ENCODE peak calls at places on chromosomes 6 and 20, in nine cellular contexts. N, O, Q, W, M, J, B, I and Z are unnamed samples.

GRCh38 chr6:117496383-117496990 is 14.0 kb downstream of the DCBLD1 start:
- DNase-seq in N (peak; percentile 53), O (peak; percentile 16), Q (no peak), W (no peak), M (no peak), J (peak; percentile 95), B (no peak), I (no peak), Z (no peak)

GRCh38 chr6:8110725-8111124 is 8.4 kb upstream of the EEF1E1 start:
- DNase-seq in N (no peak), O (no peak), Q (no peak), W (no peak), M (no peak), J (no peak), B (no peak), I (no peak), Z (no peak)

GRCh38 chr6:42075159-42075838 is 25.0 kb downstream of the TAF8 start:
- DNase-seq in N (peak; percentile 83), O (peak; percentile 55), Q (peak; percentile 93), W (peak; percentile 85), M (peak; percentile 53), J (peak; percentile 49), B (peak; percentile 72), I (peak; percentile 78), Z (peak; percentile 78)

GRCh38 chr6:13914346-13914745 is 10.4 kb upstream of the RNF182 start:
- DNase-seq in N (peak; percentile 21), O (no peak), Q (no peak), W (no peak), M (no peak), J (peak; percentile 54), B (no peak), I (no peak), Z (no peak)

GRCh38 chr20:62704341-62704948 is 4.2 kb upstream of the NTSR1 start:
- DNase-seq in N (peak; percentile 91), O (no peak), Q (no peak), W (peak; percentile 80), M (no peak), J (peak; percentile 86), B (no peak), I (peak; percentile 87), Z (no peak)

GRCh38 chr20:38406476-38406875 is 28.7 kb downstream of the SNHG17 start:
- DNase-seq in N (no peak), O (no peak), Q (peak; percentile 28), W (no peak), M (no peak), J (no peak), B (no peak), I (no peak), Z (no peak)

GRCh38 chr6:26536571-26537159 is 1.5 kb upstream of the HMGN4 start:
- DNase-seq in N (peak; percentile 79), O (peak; percentile 91), Q (peak; percentile 69), W (no peak), M (no peak), J (peak; percentile 69), B (no peak), I (no peak), Z (no peak)

GRCh38 chr20:34705008-34705382 is 851 bp downstream of the TP53INP2 start:
- DNase-seq in N (no peak), O (no peak), Q (no peak), W (no peak), M (no peak), J (no peak), B (no peak), I (no peak), Z (no peak)

GRCh38 chr6:324729-325125 is 32.4 kb downstream of the DUSP22 start:
- DNase-seq in N (no peak), O (no peak), Q (peak; percentile 63), W (no peak), M (no peak), J (no peak), B (no peak), I (no peak), Z (no peak)

GRCh38 chr6:88840806-88841539 is 122.4 kb downstream of the RNGTT start:
- DNase-seq in N (no peak), O (no peak), Q (no peak), W (no peak), M (no peak), J (peak; percentile 20), B (no peak), I (no peak), Z (no peak)

GRCh38 chr6:156809034-156809433 is 31.9 kb downstream of the ARID1B start:
- DNase-seq in N (peak; percentile 50), O (peak; percentile 82), Q (peak; percentile 10), W (no peak), M (peak; percentile 71), J (peak; percentile 37), B (no peak), I (no peak), Z (no peak)

GRCh38 chr6:48474136-48474535 is 363.1 kb upstream of the PTCHD4 start:
- DNase-seq in N (no peak), O (no peak), Q (no peak), W (no peak), M (no peak), J (no peak), B (no peak), I (no peak), Z (no peak)

GRCh38 chr20:19802492-19803158 is 44.6 kb downstream of the RIN2 start:
- DNase-seq in N (no peak), O (no peak), Q (peak; percentile 71), W (no peak), M (no peak), J (peak; percentile 44), B (no peak), I (no peak), Z (no peak)
- TF ChIP-seq CTCF in N (peak; percentile 19), O (no peak), Q (peak; percentile 77), W (peak; percentile 23), M (peak; percentile 25), J (no peak), B (peak; percentile 36), I (peak; percentile 48), Z (peak; percentile 60)

GRCh38 chr6:78861509-78861908 is 5.8 kb upstream of the IRAK1BP1 start:
- DNase-seq in N (no peak), O (peak; percentile 8), Q (no peak), W (no peak), M (no peak), J (no peak), B (no peak), I (no peak), Z (no peak)
- TF ChIP-seq CTCF in N (no peak), O (no peak), Q (no peak), W (no peak), M (no peak), J (no peak), B (peak; percentile 21), I (no peak), Z (no peak)

GRCh38 chr20:45404438-45404837 is 3.7 kb upstream of the DBNDD2 start:
- DNase-seq in N (no peak), O (no peak), Q (no peak), W (no peak), M (no peak), J (no peak), B (no peak), I (no peak), Z (no peak)

GRCh38 chr20:45406260-45407066 is 1.6 kb upstream of the DBNDD2 start:
- DNase-seq in N (peak; percentile 44), O (no peak), Q (peak; percentile 88), W (peak; percentile 90), M (no peak), J (peak; percentile 2), B (peak; percentile 60), I (peak; percentile 87), Z (peak; percentile 42)

GRCh38 chr20:45407067-45407745 is 883 bp upstream of the DBNDD2 start:
- DNase-seq in N (no peak), O (no peak), Q (peak; percentile 80), W (peak; percentile 82), M (no peak), J (peak; percentile 21), B (peak; percentile 38), I (peak; percentile 65), Z (no peak)

GRCh38 chr20:45407783-45408645 is at the start of gene DBNDD2:
- DNase-seq in N (no peak), O (no peak), Q (no peak), W (no peak), M (no peak), J (no peak), B (no peak), I (peak; percentile 54), Z (no peak)

GRCh38 chr20:45405566-45406259 is 2.4 kb upstream of the DBNDD2 start:
- DNase-seq in N (no peak), O (no peak), Q (peak; percentile 70), W (peak; percentile 63), M (no peak), J (peak; percentile 3), B (no peak), I (peak; percentile 60), Z (no peak)
- TF ChIP-seq CTCF in N (no peak), O (no peak), Q (no peak), W (no peak), M (no peak), J (no peak), B (no peak), I (no peak), Z (no peak)

GRCh38 chr6:148746363-148747144 is at the start of gene UST:
- DNase-seq in N (peak; percentile 98), O (peak; percentile 58), Q (peak; percentile 95), W (peak; percentile 90), M (no peak), J (peak; percentile 89), B (no peak), I (peak; percentile 85), Z (peak; percentile 61)
- TF ChIP-seq CTCF in N (peak; percentile 51), O (peak; percentile 45), Q (peak; percentile 73), W (peak; percentile 8), M (peak; percentile 39), J (peak; percentile 15), B (peak; percentile 53), I (peak; percentile 49), Z (peak; percentile 59)

DNA sequence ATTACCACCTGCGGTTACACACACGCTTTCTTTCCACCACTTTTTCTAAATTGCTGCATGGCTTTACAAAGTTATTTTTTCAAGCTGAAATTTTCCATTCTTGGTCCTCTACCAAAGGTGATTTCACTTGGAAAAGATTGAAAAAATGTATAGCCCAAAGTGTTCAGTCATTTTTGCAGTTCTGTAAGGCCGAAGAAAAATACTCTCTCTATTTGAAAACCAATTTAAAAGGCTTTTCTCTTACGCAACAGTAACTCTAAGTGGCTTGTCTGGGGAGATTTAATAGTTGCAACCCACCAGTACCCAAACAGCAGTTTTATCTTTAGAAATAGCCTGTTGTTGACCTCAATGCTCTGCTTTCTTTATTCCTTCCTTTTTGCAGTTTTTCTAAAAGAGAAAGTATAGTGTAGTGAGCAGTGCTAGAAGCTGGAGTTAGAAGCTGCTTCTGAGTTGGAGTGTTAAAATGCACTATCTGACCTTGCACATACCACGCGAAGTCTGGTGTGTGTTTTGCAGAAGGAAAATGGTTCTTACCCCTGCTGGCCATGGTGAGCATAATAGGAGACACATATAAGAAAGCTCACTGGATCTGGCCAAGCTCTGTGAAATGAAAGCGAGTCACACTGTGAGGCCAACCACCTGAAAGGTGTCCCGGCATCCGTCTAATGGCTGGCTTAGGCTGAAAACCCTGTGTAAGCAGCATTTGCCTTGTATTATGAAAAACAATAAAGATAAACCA is 271.6 kb upstream of the PRND start:
- DNase-seq in N (peak; percentile 56), O (no peak), Q (no peak), W (no peak), M (no peak), J (peak; percentile 47), B (no peak), I (no peak), Z (no peak)
- TF ChIP-seq CTCF in N (peak; percentile 37), O (peak; percentile 1), Q (peak; percentile 57), W (no peak), M (no peak), J (peak; percentile 40), B (no peak), I (peak; percentile 49), Z (peak; percentile 48)

GRCh38 chr6:150670311-150670710 is 70.6 kb downstream of the PLEKHG1 start:
- DNase-seq in N (no peak), O (no peak), Q (no peak), W (no peak), M (no peak), J (no peak), B (no peak), I (no peak), Z (no peak)
- TF ChIP-seq CTCF in N (no peak), O (no peak), Q (peak; percentile 50), W (no peak), M (no peak), J (no peak), B (no peak), I (no peak), Z (no peak)